ENCODE peak calls at places on chromosomes 6 and 20, in ten cellular contexts. T, H, M, B, K, Y, F, C, S and D are unnamed samples.

GRCh38 chr20:2293971-2294370 is 1.8 kb upstream of the TGM3 start:
- DNase-seq in C (no peak), H (no peak), B (no peak), F (no peak), K (no peak), T (no peak), S (no peak), M (no peak), Y (no peak), D (no peak)

GRCh38 chr20:46512943-46513844 is at the start of gene ZNF334:
- DNase-seq in K (no peak), F (peak), H (peak), S (peak), Y (no peak), T (peak), C (peak), M (peak), B (peak), D (peak)

GRCh38 chr20:59159091-59159821 is 4.4 kb upstream of the ZNF831 start:
- DNase-seq in B (no peak), T (no peak), C (peak), M (peak), F (no peak), Y (no peak), K (no peak), H (no peak), S (peak), D (no peak)

GRCh38 chr20:43538855-43539700 is 19.7 kb upstream of the SGK2 start:
- DNase-seq in B (no peak), F (no peak), H (no peak), S (no peak), K (no peak), Y (no peak), M (no peak), T (no peak), C (no peak), D (no peak)

GRCh38 chr6:119037941-119038623 is 40.4 kb downstream of the FAM184A start:
- DNase-seq in M (no peak), S (peak), F (no peak), Y (no peak), C (no peak), B (no peak), H (no peak), K (no peak), T (no peak), D (no peak)

GRCh38 chr20:11711214-11711613 is 206.5 kb upstream of the BTBD3 start:
- DNase-seq in Y (no peak), B (no peak), M (no peak), C (no peak), K (no peak), H (no peak), T (no peak), S (no peak), F (no peak), D (no peak)

GRCh38 chr6:35063701-35064507 is 77.2 kb downstream of the TCP11 start:
- DNase-seq in S (no peak), H (no peak), C (no peak), Y (no peak), T (no peak), K (no peak), M (no peak), F (no peak), B (no peak), D (no peak)

GRCh38 chr6:28525496-28526039 is at the start of gene GPX5:
- DNase-seq in K (no peak), H (no peak), C (no peak), B (no peak), F (no peak), S (no peak), T (no peak), M (peak), Y (no peak), D (no peak)

GRCh38 chr6:33730611-33731010 is 16.1 kb downstream of the IP6K3 start:
- DNase-seq in S (no peak), H (no peak), B (no peak), M (no peak), Y (no peak), C (no peak), F (no peak), K (no peak), T (no peak), D (no peak)

GRCh38 chr6:85673198-85674139 is 30.8 kb upstream of the SYNCRIP start:
- DNase-seq in F (no peak), H (no peak), B (no peak), C (no peak), M (no peak), K (no peak), T (no peak), Y (no peak), S (no peak), D (no peak)

GRCh38 chr6:48123601-48124000 is 12.6 kb upstream of the PTCHD4 start:
- DNase-seq in K (no peak), F (no peak), M (no peak), T (no peak), S (no peak), Y (no peak), C (no peak), H (no peak), B (no peak), D (no peak)

GRCh38 chr6:32194825-32195651 is 2.6 kb upstream of the GPSM3 start:
- DNase-seq in K (peak), S (peak), Y (no peak), C (no peak), F (peak), T (peak), M (no peak), H (peak), B (peak), D (no peak)

GRCh38 chr6:141139461-141139860 is 993.3 kb upstream of the GJE1 start:
- DNase-seq in B (no peak), Y (no peak), H (no peak), F (no peak), M (no peak), C (no peak), T (no peak), S (no peak), K (no peak), D (no peak)

GRCh38 chr6:7087491-7087979 is 20.2 kb upstream of the RREB1 start:
- DNase-seq in M (peak), F (no peak), K (no peak), Y (no peak), S (no peak), T (no peak), C (peak), B (no peak), H (peak), D (no peak)

GRCh38 chr6:135871878-135872277 is 20.4 kb downstream of the PDE7B start:
- DNase-seq in T (no peak), Y (no peak), M (no peak), F (no peak), H (no peak), B (no peak), S (no peak), C (no peak), K (no peak), D (no peak)

GRCh38 chr6:38805127-38805655 is 90.1 kb downstream of the DNAH8 start:
- DNase-seq in Y (no peak), S (no peak), T (no peak), K (no peak), M (no peak), C (no peak), H (no peak), F (no peak), B (no peak), D (no peak)